ENCODE peak calls at places on chromosomes 4 and X, in ten cellular contexts. G is GM23248; L is hippocampal formation; B is T-helper 2 cell; S is CD8-positive, alpha-beta T cell; V is activated T-cell treated with anti-CD3 and anti-CD28 coated beads, Interleukin-2, amount 50 U/mL, for 1 hour; J is iris pigment epithelial cell; N is NCI-H1694; D is activated naive CD4-positive, alpha-beta T cell treated with anti-CD3 and anti-CD28 coated beads, Interleukin-2, amount 50 U/mL, for 16 hours; O is bronchial epithelial cell. A is an unnamed sample.

GRCh38 chr4:112379306-112379705 is 82.1 kb downstream of the ALPK1 start:
- DNase-seq in L (no peak), D (no peak), V (no peak), O (no peak), B (no peak), G (no peak), N (no peak), J (no peak), S (no peak), A (no peak)

GRCh38 chrX:42678133-42678532 is 99.8 kb downstream of the PPP1R2C start:
- DNase-seq in L (no peak), B (no peak), D (no peak), J (peak), S (no peak), V (no peak), G (peak), O (peak), N (no peak), A (no peak)

GRCh38 chr4:2417196-2417764 is 1.2 kb downstream of the ZFYVE28 start:
- DNase-seq in V (peak), G (peak), L (no peak), J (peak), O (no peak), B (no peak), S (no peak), N (no peak), D (no peak), A (no peak)

GRCh38 chr4:170872794-170873193 is 783.0 kb upstream of the AADAT start:
- DNase-seq in S (no peak), B (no peak), V (no peak), D (no peak), N (no peak), G (no peak), J (no peak), L (no peak), O (peak), A (no peak)

GRCh38 chr4:24105183-24106039 is 215.6 kb upstream of the PPARGC1A start:
- DNase-seq in N (no peak), V (no peak), O (peak), S (no peak), G (peak), D (no peak), B (no peak), L (no peak), J (peak), A (no peak)

GRCh38 chrX:2283111-2283847 is 217.5 kb downstream of the DHRSX start:
- DNase-seq in O (no peak), N (no peak), S (no peak), G (no peak), L (no peak), D (no peak), B (no peak), J (no peak), V (no peak), A (no peak)

GRCh38 chr4:176319237-176319703 is 496 bp upstream of the SPCS3 start:
- DNase-seq in J (no peak), V (no peak), L (no peak), O (no peak), S (no peak), N (no peak), G (no peak), B (no peak), D (no peak), A (no peak)

GRCh38 chr4:118787844-118788380 is 48.0 kb downstream of the SEC24D start:
- DNase-seq in B (no peak), G (peak), S (no peak), L (no peak), N (no peak), O (no peak), J (peak), D (no peak), V (no peak), A (no peak)

GRCh38 chrX:21479695-21480280 is 105.6 kb downstream of the CNKSR2 start:
- DNase-seq in B (peak), G (peak), S (no peak), L (peak), O (peak), N (no peak), V (peak), D (no peak), J (peak), A (no peak)

GRCh38 chrX:135436456-135436855 is 14.7 kb downstream of the SMIM10L2A start:
- DNase-seq in L (no peak), G (no peak), V (no peak), B (no peak), O (no peak), J (no peak), S (no peak), D (no peak), N (no peak), A (no peak)

GRCh38 chr4:15402146-15402545 is 25.7 kb upstream of the C1QTNF7 start:
- DNase-seq in G (peak), S (no peak), N (no peak), L (no peak), J (peak), V (no peak), B (no peak), D (no peak), O (peak), A (no peak)

GRCh38 chrX:100659431-100660137 is 15.6 kb downstream of the SRPX2 start:
- DNase-seq in J (no peak), V (no peak), S (no peak), N (peak), B (no peak), L (no peak), O (no peak), D (no peak), G (no peak), A (no peak)

GRCh38 chrX:37998586-37999267 is 7.6 kb upstream of the SYTL5 start:
- DNase-seq in G (peak), O (peak), B (no peak), V (no peak), L (no peak), J (peak), D (no peak), N (no peak), S (no peak), A (no peak)

GRCh38 chr4:161134795-161135194 is 1029.0 kb downstream of the FSTL5 start:
- DNase-seq in B (no peak), G (no peak), S (no peak), V (no peak), L (no peak), D (no peak), N (no peak), J (no peak), O (no peak), A (no peak)

GRCh38 chr4:184313058-184313709 is 95.5 kb upstream of the ENPP6 start:
- DNase-seq in G (no peak), V (no peak), L (no peak), O (no peak), S (no peak), B (no peak), D (no peak), J (no peak), N (no peak), A (no peak)

GRCh38 chrX:112808651-112809050 is 32.0 kb downstream of the AMOT start:
- DNase-seq in N (no peak), V (no peak), S (no peak), O (no peak), G (no peak), J (no peak), B (no peak), D (no peak), L (no peak), A (no peak)

GRCh38 chr4:53186714-53187358 is 179.0 kb downstream of the SCFD2 start:
- DNase-seq in D (no peak), V (no peak), O (no peak), N (no peak), G (no peak), J (no peak), L (no peak), B (no peak), S (no peak), A (no peak)

GRCh38 chrX:79231662-79232061 is 87.2 kb downstream of the GPR174 start:
- DNase-seq in N (no peak), G (no peak), J (no peak), S (no peak), D (no peak), V (no peak), L (no peak), O (no peak), B (no peak), A (no peak)

GRCh38 chr4:167221074-167221473 is 13.2 kb downstream of the SPOCK3 start:
- DNase-seq in O (no peak), J (no peak), N (no peak), B (no peak), G (no peak), L (no peak), D (no peak), V (no peak), S (no peak), A (no peak)

GRCh38 chrX:148633509-148633908 is 133.1 kb downstream of the AFF2 start:
- DNase-seq in N (no peak), J (no peak), D (no peak), G (no peak), S (no peak), B (no peak), L (no peak), O (no peak), V (no peak), A (no peak)

GRCh38 chr4:100372432-100372831 is 145.4 kb downstream of the EMCN start:
- DNase-seq in O (peak), G (peak), L (no peak), S (no peak), J (no peak), V (no peak), D (no peak), B (no peak), N (no peak), A (no peak)

GRCh38 chrX:138885886-138886285 is 174.4 kb upstream of the FGF13 start:
- DNase-seq in G (peak), J (peak), V (no peak), D (no peak), B (no peak), L (no peak), O (peak), N (no peak), S (no peak), A (no peak)

GRCh38 chr4:2408401-2408958 is 10.0 kb downstream of the ZFYVE28 start:
- DNase-seq in D (no peak), O (no peak), B (no peak), L (no peak), G (no peak), J (no peak), S (no peak), N (no peak), V (no peak), A (no peak)

GRCh38 chrX:12949927-12950656 is 24.8 kb upstream of the TMSB4X start:
- DNase-seq in G (peak), S (peak), L (peak), D (peak), J (peak), B (peak), V (peak), N (no peak), O (peak), A (peak)

GRCh38 chrX:11792461-11793421 is 34.7 kb downstream of the MSL3 start:
- DNase-seq in N (no peak), J (no peak), L (no peak), D (peak), G (no peak), S (peak), V (peak), O (no peak), B (peak), A (peak)

GRCh38 chrX:23578079-23578478 is 89.2 kb upstream of the PRDX4 start:
- DNase-seq in L (no peak), N (no peak), G (peak), S (no peak), J (peak), D (no peak), O (peak), B (no peak), V (no peak), A (no peak)

GRCh38 chr4:129240816-129241215 is 144.9 kb downstream of the C4orf33 start:
- DNase-seq in O (no peak), J (peak), V (no peak), G (no peak), L (no peak), D (no peak), N (no peak), S (no peak), B (no peak), A (no peak)

GRCh38 chr4:113575391-113575790 is 186.1 kb downstream of the CAMK2D start:
- DNase-seq in V (no peak), D (no peak), N (no peak), O (no peak), B (no peak), G (peak), S (no peak), J (peak), L (no peak), A (no peak)

A was measured in stimulated activated naive CD4-positive, alpha-beta T cell treated with Interleukin-2 at 50 U/mL for 16 hours.